ENCODE peak calls at places on chromosomes 5 and 9, in eight cellular contexts. C is HEK293T; O is right cardiac atrium; X is osteocyte; L is H54; D is T-helper 9 cell; N is foreskin keratinocyte; I is CD4-positive, alpha-beta T cell. B is an unnamed sample.

GRCh38 chr5:15791274-15791673 is 291.3 kb downstream of the FBXL7 start:
- DNase-seq in D (no peak), L (no peak), N (no peak), I (no peak), O (no peak), C (no peak), X (no peak), B (no peak)

GRCh38 chr5:146475190-146475801 is 28.2 kb downstream of the TCERG1 start:
- DNase-seq in N (no peak), L (no peak), O (no peak), D (no peak), X (no peak), C (peak), I (no peak), B (no peak)

GRCh38 chr9:91727316-91727861 is 222.6 kb downstream of the ROR2 start:
- DNase-seq in L (peak), N (no peak), I (no peak), D (no peak), O (no peak), C (peak), X (no peak), B (no peak)

GRCh38 chr9:35738186-35738585 is 5.7 kb downstream of the CREB3 start:
- DNase-seq in N (no peak), D (no peak), C (no peak), I (no peak), X (no peak), L (no peak), O (no peak), B (no peak)

GRCh38 chr5:131379071-131379538 is 115.3 kb downstream of the CDC42SE2 start:
- DNase-seq in O (no peak), L (no peak), D (no peak), N (no peak), I (no peak), X (no peak), C (no peak), B (no peak)

GRCh38 chr5:115573133-115573532 is 28.6 kb upstream of the FEM1C start:
- DNase-seq in D (no peak), L (no peak), O (no peak), C (no peak), N (no peak), I (no peak), X (no peak), B (no peak)

GRCh38 chr5:43704243-43704642 is 101.3 kb downstream of the NNT start:
- DNase-seq in I (no peak), C (no peak), X (no peak), D (no peak), N (no peak), O (no peak), L (no peak), B (no peak)

GRCh38 chr5:160001051-160001450 is 7.9 kb upstream of the TTC1 start:
- DNase-seq in D (no peak), I (no peak), L (no peak), C (no peak), X (no peak), O (no peak), N (no peak), B (no peak)

GRCh38 chr5:149860801-149861322 is 83.7 kb downstream of the PDE6A start:
- DNase-seq in L (peak), D (no peak), C (no peak), N (no peak), I (no peak), O (no peak), X (no peak), B (no peak)

GRCh38 chr5:58944221-58944620 is 361.3 kb downstream of the RAB3C start:
- DNase-seq in D (no peak), L (no peak), C (no peak), N (no peak), O (no peak), X (no peak), I (no peak), B (no peak)

GRCh38 chr9:129330711-129331279 is 152.7 kb upstream of the IER5L start:
- DNase-seq in I (no peak), D (no peak), N (no peak), O (no peak), C (no peak), X (no peak), L (no peak), B (no peak)

GRCh38 chr5:74725331-74725730 is 40.3 kb downstream of the HEXB start:
- DNase-seq in O (no peak), D (no peak), C (no peak), L (no peak), X (no peak), I (no peak), N (no peak), B (no peak)

GRCh38 chr9:89795555-89796195 is 190.9 kb downstream of the GADD45G start:
- DNase-seq in D (no peak), C (no peak), I (no peak), O (peak), L (no peak), X (no peak), N (no peak), B (no peak)

GRCh38 chr5:141783599-141784296 is 94.5 kb downstream of the PCDH1 start:
- DNase-seq in I (no peak), L (no peak), X (no peak), C (no peak), N (peak), D (no peak), O (no peak), B (no peak)

GRCh38 chr5:167982-168660 is 23.2 kb upstream of the LRRC14B start:
- DNase-seq in C (no peak), D (no peak), X (no peak), O (no peak), N (no peak), L (peak), I (peak), B (no peak)

GRCh38 chr5:102583663-102584062 is 84.9 kb upstream of the SLCO6A1 start:
- DNase-seq in N (no peak), C (peak), L (no peak), I (no peak), O (no peak), X (no peak), D (no peak), B (no peak)

GRCh38 chr9:111978616-111979015 is 82.0 kb downstream of the UGCG start:
- DNase-seq in L (no peak), X (no peak), O (no peak), C (no peak), D (no peak), N (no peak), I (no peak), B (no peak)

GRCh38 chr9:137452761-137453642 is 6.1 kb downstream of the NSMF start:
- DNase-seq in N (no peak), D (no peak), O (peak), I (no peak), C (no peak), X (no peak), L (no peak), B (no peak)

GRCh38 chr9:72628191-72628590 is 106.8 kb downstream of the TMC1 start:
- DNase-seq in C (no peak), D (no peak), N (no peak), L (no peak), X (no peak), I (no peak), O (no peak), B (no peak)